ENCODE peak calls at places on chromosomes 6 and 20, in six cellular contexts. W is activated CD8-positive, alpha-beta memory T cell treated with anti-CD3 and anti-CD28 coated beads for 1 hour; D is HEK293T; F is NCI-H1092; R is mammary epithelial cell; X is heart right ventricle. P is an unnamed sample.

GRCh38 chr6:45609141-45609638 is 231.5 kb upstream of the SUPT3H start:
- DNase-seq in W (no peak), D (no peak), F (no peak), R (no peak), X (no peak), P (no peak)

GRCh38 chr6:141169419-141169818 is 963.3 kb upstream of the GJE1 start:
- DNase-seq in W (no peak), D (no peak), F (no peak), R (no peak), X (no peak), P (no peak)

GRCh38 chr6:37994238-37994637 is 174.7 kb downstream of the ZFAND3 start:
- DNase-seq in W (no peak), D (no peak), F (no peak), R (peak; percentile 24), X (no peak), P (no peak)

GRCh38 chr6:14001329-14002012 is 76.7 kb downstream of the RNF182 start:
- DNase-seq in W (no peak), D (no peak), F (no peak), R (peak; percentile 100), X (no peak), P (no peak)

GRCh38 chr20:50251992-50252491 is 61.4 kb downstream of the CEBPB start:
- DNase-seq in W (no peak), D (no peak), F (no peak), R (no peak), X (no peak), P (no peak)

GRCh38 chr20:4190792-4191519 is 175.6 kb upstream of the RNF24 start:
- DNase-seq in W (no peak), D (no peak), F (no peak), R (peak; percentile 75), X (no peak), P (no peak)

GRCh38 chr20:44979090-44979621 is 12.8 kb downstream of the STK4 start:
- DNase-seq in W (no peak), D (no peak), F (no peak), R (no peak), X (no peak), P (no peak)

GRCh38 chr6:157226026-157226639 is 97.2 kb downstream of the TMEM242 start:
- DNase-seq in W (no peak), D (no peak), F (no peak), R (no peak), X (no peak), P (no peak)

GRCh38 chr6:146300540-146300939 is 243.1 kb upstream of the RAB32 start:
- DNase-seq in W (no peak), D (no peak), F (no peak), R (no peak), X (no peak), P (no peak)

GRCh38 chr6:166595061-166595780 is 8.7 kb upstream of the RAMACL start:
- DNase-seq in W (no peak), D (no peak), F (no peak), R (peak; percentile 22), X (no peak), P (no peak)

GRCh38 chr6:134821914-134822862 is 127.7 kb downstream of the ALDH8A1 start:
- DNase-seq in W (no peak), D (no peak), F (no peak), R (no peak), X (no peak), P (no peak)

GRCh38 chr6:143200035-143200770 is 139.5 kb downstream of the AIG1 start:
- DNase-seq in W (no peak), D (no peak), F (no peak), R (no peak), X (no peak), P (no peak)

GRCh38 chr20:33276303-33277113 is 6.5 kb upstream of the BPIFB1 start:
- DNase-seq in W (no peak), D (no peak), F (no peak), R (no peak), X (no peak), P (no peak)

GRCh38 chr6:56101141-56101553 is 146.2 kb downstream of the COL21A1 start:
- DNase-seq in W (no peak), D (no peak), F (no peak), R (peak; percentile 94), X (no peak), P (no peak)

GRCh38 chr6:69693749-69694148 is 103.1 kb downstream of the LMBRD1 start:
- DNase-seq in W (no peak), D (no peak), F (no peak), R (no peak), X (no peak), P (no peak)

GRCh38 chr20:56799187-56799586 is 170.1 kb downstream of the TFAP2C start:
- DNase-seq in W (no peak), D (no peak), F (no peak), R (no peak), X (no peak), P (no peak)

GRCh38 chr6:26022166-26022510 is 59.5 kb downstream of the TRIM38 start:
- DNase-seq in W (no peak), D (peak; percentile 47), F (peak; percentile 55), R (peak; percentile 31), X (no peak), P (peak; percentile 73)

GRCh38 chr6:107077710-107078109 is 37.6 kb downstream of the BEND3 start:
- DNase-seq in W (no peak), D (peak; percentile 2), F (no peak), R (no peak), X (no peak), P (no peak)

GRCh38 chr6:11413728-11414127 is 123.8 kb upstream of the TMEM170B start:
- DNase-seq in W (no peak), D (no peak), F (no peak), R (peak; percentile 79), X (no peak), P (no peak)

GRCh38 chr6:166423051-166423745 is 40.5 kb upstream of the MPC1 start:
- DNase-seq in W (no peak), D (no peak), F (no peak), R (no peak), X (no peak), P (no peak)

GRCh38 chr6:69732640-69733039 is 64.2 kb downstream of the LMBRD1 start:
- DNase-seq in W (no peak), D (no peak), F (no peak), R (no peak), X (no peak), P (no peak)

GRCh38 chr20:57660510-57661199 is 40.4 kb upstream of the ZBP1 start:
- DNase-seq in W (no peak), D (no peak), F (no peak), R (no peak), X (no peak), P (no peak)

GRCh38 chr6:136762022-136762975 is 30.0 kb downstream of the MAP3K5 start:
- DNase-seq in W (no peak), D (no peak), F (no peak), R (no peak), X (no peak), P (no peak)

GRCh38 chr6:17932362-17932852 is 55.0 kb downstream of the KIF13A start:
- DNase-seq in W (no peak), D (no peak), F (no peak), R (peak; percentile 57), X (no peak), P (peak; percentile 74)

GRCh38 chr6:11586574-11586973 is 49.0 kb downstream of the TMEM170B start:
- DNase-seq in W (no peak), D (no peak), F (no peak), R (peak; percentile 17), X (no peak), P (no peak)

GRCh38 chr6:26660096-26660425 is 515 bp upstream of the ZNF322 start:
- DNase-seq in W (no peak), D (peak; percentile 42), F (no peak), R (no peak), X (no peak), P (no peak)

GRCh38 chr20:3935956-3936340 is 46.8 kb downstream of the PANK2 start:
- DNase-seq in W (no peak), D (no peak), F (no peak), R (no peak), X (no peak), P (no peak)

GRCh38 chr6:47698342-47698787 is at the start of gene ADGRF4:
- DNase-seq in W (no peak), D (no peak), F (no peak), R (peak; percentile 98), X (no peak), P (no peak)

GRCh38 chr6:37131104-37131959 is 38.6 kb upstream of the PIM1 start:
- DNase-seq in W (no peak), D (no peak), F (peak; percentile 35), R (no peak), X (peak; percentile 51), P (peak; percentile 85)

GRCh38 chr6:33426590-33427563 is 7.0 kb downstream of the SYNGAP1 start:
- DNase-seq in W (no peak), D (no peak), F (no peak), R (no peak), X (no peak), P (no peak)

GRCh38 chr6:166281104-166281503 is 27.1 kb downstream of the PRR18 start:
- DNase-seq in W (no peak), D (no peak), F (no peak), R (no peak), X (no peak), P (no peak)

GRCh38 chr20:44187763-44188709 is 1.0 kb upstream of the JPH2 start:
- DNase-seq in W (no peak), D (no peak), F (no peak), R (peak; percentile 27), X (no peak), P (no peak)

GRCh38 chr6:90068264-90068663 is 174.0 kb downstream of the GJA10 start:
- DNase-seq in W (no peak), D (peak; percentile 34), F (no peak), R (peak; percentile 67), X (no peak), P (no peak)

GRCh38 chr6:112683926-112684325 is 336.8 kb downstream of the RFPL4B start:
- DNase-seq in W (no peak), D (no peak), F (no peak), R (peak; percentile 78), X (no peak), P (no peak)

GRCh38 chr20:44198872-44199271 is 11.7 kb downstream of the OSER1 start:
- DNase-seq in W (no peak), D (no peak), F (no peak), R (no peak), X (no peak), P (no peak)

GRCh38 chr6:38572186-38572813 is 67.4 kb downstream of the BTBD9 start:
- DNase-seq in W (no peak), D (no peak), F (no peak), R (no peak), X (no peak), P (no peak)

GRCh38 chr20:23296841-23297701 is 53.5 kb upstream of the NXT1 start:
- DNase-seq in W (no peak), D (no peak), F (no peak), R (no peak), X (no peak), P (no peak)

GRCh38 chr20:20060234-20060998 is 8.1 kb downstream of the CFAP61 start:
- DNase-seq in W (no peak), D (no peak), F (no peak), R (no peak), X (no peak), P (no peak)

GRCh38 chr6:36627801-36628246 is 33.7 kb downstream of the SRSF3 start:
- DNase-seq in W (no peak), D (no peak), F (no peak), R (peak; percentile 74), X (peak; percentile 45), P (peak; percentile 84)

P was measured in right cardiac atrium.